ENCODE peak calls at places on chromosomes 7 and 10, in ten cellular contexts. X is T follicular helper cell; I is HuH-7; M is GM23338; Y is tibial artery; W is stimulated activated CD8-positive, alpha-beta memory T cell treated with anti-CD3 and anti-CD28 coated beads, Interleukin-4, amount 100 ng/mL, for 1 hour; A is cardiac muscle cell; J is NCI-H2107; V is esophagus squamous epithelium; H is GM12891. O is an unnamed sample.

GRCh38 chr7:76356823-76357222 is 2.0 kb downstream of the YWHAG start:
- DNase-seq in A (no peak), Y (no peak), X (no peak), I (no peak), M (no peak), V (no peak), H (no peak), J (no peak), W (no peak), O (no peak)

GRCh38 chr7:91771394-91771793 is 109.1 kb downstream of the MTERF1 start:
- DNase-seq in J (no peak), V (no peak), A (no peak), Y (no peak), X (no peak), W (no peak), I (no peak), H (no peak), M (no peak), O (no peak)

GRCh38 chr10:113550365-113550764 is 2.5 kb upstream of the HABP2 start:
- DNase-seq in M (no peak), W (no peak), Y (no peak), H (no peak), X (no peak), A (no peak), I (no peak), V (no peak), J (no peak), O (no peak)

GRCh38 chr10:35642023-35642792 is at the start of gene FZD8:
- DNase-seq in X (peak), H (peak), V (peak), I (peak), M (peak), Y (peak), J (peak), W (no peak), A (peak), O (peak)

GRCh38 chr7:92631067-92631829 is 41.1 kb upstream of the FAM133B start:
- DNase-seq in X (no peak), A (no peak), W (no peak), I (no peak), M (no peak), Y (no peak), J (no peak), H (no peak), V (no peak), O (no peak)

GRCh38 chr10:80477813-80478212 is 23.7 kb downstream of the TSPAN14 start:
- DNase-seq in H (no peak), J (no peak), Y (peak), W (no peak), I (no peak), X (no peak), V (no peak), A (no peak), M (no peak), O (no peak)

GRCh38 chr10:86673827-86674581 is 5.7 kb downstream of the LDB3 start:
- DNase-seq in H (no peak), I (no peak), W (no peak), J (no peak), M (no peak), A (no peak), X (no peak), Y (peak), V (no peak), O (no peak)

GRCh38 chr7:142939226-142939910 is at the start of gene LLCFC1:
- DNase-seq in J (no peak), H (peak), V (no peak), W (no peak), A (peak), X (no peak), I (peak), M (peak), Y (no peak), O (no peak)

GRCh38 chr7:69780377-69780776 is 182.1 kb downstream of the AUTS2 start:
- DNase-seq in X (no peak), V (no peak), I (no peak), A (peak), M (peak), H (no peak), Y (no peak), W (no peak), J (peak), O (no peak)

GRCh38 chr10:125024496-125025234 is 82.7 kb downstream of the ZRANB1 start:
- DNase-seq in Y (no peak), A (no peak), I (no peak), W (no peak), V (no peak), J (peak), M (no peak), H (no peak), X (no peak), O (no peak)

GRCh38 chr7:220151-220841 is 27.9 kb downstream of the FAM20C start:
- DNase-seq in J (no peak), M (peak), I (peak), H (no peak), Y (no peak), V (no peak), A (peak), W (no peak), X (no peak), O (no peak)

GRCh38 chr10:118041316-118041715 is 5.4 kb downstream of the RAB11FIP2 start:
- DNase-seq in A (no peak), Y (no peak), J (no peak), H (no peak), I (no peak), X (no peak), W (no peak), M (no peak), V (no peak), O (no peak)